ENCODE peak calls at places on chromosomes 7 and 10, in six cellular contexts. D is right cardiac atrium, A is neuronal stem cell, W is spleen, G is A549, B is H9. U is an unnamed sample. For H3K4me1 and H3K9me3, the result is how much of the 10 kb centered on the place peaks cover.

GRCh38 chr10:73810735-73811465 is 498 bp downstream of the NDST2 start:
- DNase-seq in D (peak), A (no peak), W (peak), G (peak), B (peak), U (peak)

GRCh38 chr7:100655908-100656674 is at the start of gene ACTL6B:
- DNase-seq in D (peak), A (peak), W (no peak), G (peak), B (peak), U (peak)

GRCh38 chr10:22379059-22379458 is 33.8 kb downstream of the SPAG6 start:
- DNase-seq in D (no peak), A (no peak), W (no peak), G (no peak), B (no peak), U (no peak)

GRCh38 chr10:20970044-20970443 is 72.9 kb upstream of the NEBL start:
- DNase-seq in D (no peak), A (no peak), W (no peak), G (no peak), B (no peak), U (no peak)

GRCh38 chr7:123769371-123769770 is 20.6 kb upstream of the WASL start:
- DNase-seq in D (no peak), A (no peak), W (no peak), G (peak), B (no peak), U (peak)

GRCh38 chr7:55066479-55066878 is 47.7 kb downstream of the EGFR start:
- DNase-seq in D (no peak), A (no peak), W (no peak), G (peak), B (no peak), U (no peak)

GRCh38 chr7:74429153-74429747 is 24.5 kb upstream of the GTF2IRD1 start:
- DNase-seq in D (no peak), A (no peak), W (no peak), G (peak), B (peak), U (no peak)

GRCh38 chr10:132637477-132638129 is 100.0 kb downstream of the INPP5A start:
- DNase-seq in D (no peak), A (peak), W (peak), G (peak), B (peak), U (no peak)

GRCh38 chr7:43769791-43770465 is 11.4 kb downstream of the BLVRA start:
- DNase-seq in D (no peak), A (no peak), W (no peak), G (no peak), B (no peak), U (no peak)

GRCh38 chr10:30432631-30433285 is 1.2 kb upstream of the MAP3K8 start:
- DNase-seq in D (peak), A (no peak), W (peak), G (peak), B (peak), U (no peak)

GRCh38 chr7:42883950-42884349 is 27.9 kb downstream of the C7orf25 start:
- DNase-seq in D (no peak), A (no peak), W (peak), G (peak), B (peak), U (no peak)

GRCh38 chr10:20372748-20373147 is 524.4 kb downstream of the NEBL start:
- DNase-seq in D (no peak), A (no peak), W (no peak), G (no peak), B (peak), U (no peak)

GRCh38 chr10:955820-956217 is 24.3 kb upstream of the LARP4B start:
- DNase-seq in D (no peak), A (no peak), W (no peak), G (no peak), B (no peak), U (no peak)

GRCh38 chr7:114819629-114820362 is 102.1 kb upstream of the MDFIC start:
- DNase-seq in D (no peak), A (no peak), W (no peak), G (peak), B (no peak), U (no peak)

GRCh38 chr7:133040178-133040577 is 41.7 kb downstream of the CHCHD3 start:
- DNase-seq in D (no peak), A (no peak), W (no peak), G (no peak), B (no peak), U (no peak)

GRCh38 chr7:74452748-74453320 is 872 bp upstream of the GTF2IRD1 start:
- DNase-seq in D (peak), A (no peak), W (no peak), G (no peak), B (no peak), U (no peak)

GRCh38 chr10:44422631-44423030 is 37.7 kb upstream of the CXCL12 start:
- DNase-seq in D (no peak), A (no peak), W (no peak), G (no peak), B (no peak), U (no peak)

GRCh38 chr10:71309919-71310318 is 9.1 kb upstream of the SLC29A3 start:
- DNase-seq in D (no peak), A (no peak), W (no peak), G (no peak), B (no peak), U (no peak)

DNA sequence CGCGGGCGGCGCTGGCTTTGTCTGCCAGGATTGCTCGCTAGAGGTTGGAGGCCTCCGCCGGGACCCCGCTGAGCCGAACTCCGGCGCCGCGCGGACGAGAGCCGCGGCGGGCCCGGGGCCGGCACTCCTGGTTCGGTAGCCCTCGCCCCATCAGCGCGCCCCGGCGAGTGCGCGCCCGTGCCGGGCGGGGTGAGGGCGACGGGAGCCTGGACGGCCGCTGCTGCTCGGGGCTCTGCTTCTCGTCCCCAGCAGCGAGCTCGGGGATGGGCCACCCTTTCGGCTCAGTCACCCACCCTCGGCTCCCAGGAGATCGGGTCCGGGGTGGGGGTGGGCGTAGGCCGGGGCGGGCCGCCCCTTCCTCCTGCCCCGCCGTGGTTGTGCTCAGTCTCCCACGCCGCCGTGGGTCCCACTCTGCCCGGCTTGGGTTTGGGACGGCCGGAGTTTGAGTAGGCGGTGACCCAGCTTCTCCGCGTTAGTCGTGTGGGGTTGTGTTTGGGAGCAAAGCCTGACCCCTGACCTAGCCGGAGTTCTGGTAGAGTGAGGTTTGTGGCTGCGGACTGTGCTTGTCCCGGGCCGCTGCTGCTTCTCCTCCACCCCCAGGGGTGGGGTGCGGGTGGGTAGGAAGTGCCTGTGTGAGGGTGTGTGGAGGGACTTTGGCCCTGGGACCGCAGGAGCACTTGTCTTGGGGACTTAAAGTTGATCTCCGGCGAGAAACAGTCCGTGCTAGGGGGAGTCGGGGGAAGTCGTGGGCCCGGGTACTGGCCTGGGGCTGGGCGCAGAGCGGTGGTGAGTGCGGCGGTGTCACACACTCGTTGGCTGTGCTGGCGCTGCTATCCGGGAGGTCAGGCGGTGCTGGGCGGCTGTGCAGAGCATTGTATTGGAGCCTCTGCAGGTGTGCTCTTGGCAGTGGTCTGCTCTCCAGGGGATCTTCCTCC is 683 bp downstream of the TSPAN14 start:
- DNase-seq in D (peak), A (no peak), W (peak), G (no peak), B (peak), U (peak)
- H3K27ac ChIP-seq in D (peak), A (peak), W (peak), G (peak), B (no peak), U (peak)

GRCh38 chr7:151493083-151493482 is 26.6 kb downstream of the RHEB start:
- DNase-seq in D (no peak), A (no peak), W (no peak), G (no peak), B (no peak), U (no peak)

GRCh38 chr7:151498495-151498894 is 21.2 kb downstream of the RHEB start:
- DNase-seq in D (no peak), A (no peak), W (no peak), G (no peak), B (no peak), U (no peak)

GRCh38 chr7:151497306-151497871 is 22.3 kb downstream of the RHEB start:
- DNase-seq in D (no peak), A (no peak), W (no peak), G (no peak), B (no peak), U (no peak)

GRCh38 chr7:151494569-151495284 is 25.0 kb downstream of the RHEB start:
- DNase-seq in D (no peak), A (no peak), W (no peak), G (no peak), B (no peak), U (no peak)

DNA sequence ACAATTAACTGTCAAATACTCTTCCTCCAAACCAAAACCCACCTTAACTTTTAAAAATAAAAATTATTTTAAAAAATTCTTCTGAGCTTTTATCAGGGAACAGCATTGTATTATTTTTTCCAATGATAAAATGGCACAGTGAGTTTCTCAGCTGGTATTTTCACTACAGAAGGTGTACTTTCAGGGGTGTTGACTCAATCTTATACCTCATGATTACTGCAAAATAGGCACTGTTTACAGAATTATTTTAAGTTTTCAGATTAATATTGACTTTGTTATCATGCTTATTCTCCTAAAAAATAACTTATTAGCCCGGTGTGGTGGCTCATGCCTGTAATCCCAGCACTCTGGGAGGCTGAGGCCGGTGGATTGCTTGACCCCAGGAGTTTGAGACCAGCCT is 24.3 kb downstream of the RHEB start:
- DNase-seq in D (no peak), A (no peak), W (no peak), G (no peak), B (no peak), U (no peak)
- H3K4me1 ChIP-seq in D (under half), A (under half), W (half or more), G (half or more), B (under half), U (under half)

DNA sequence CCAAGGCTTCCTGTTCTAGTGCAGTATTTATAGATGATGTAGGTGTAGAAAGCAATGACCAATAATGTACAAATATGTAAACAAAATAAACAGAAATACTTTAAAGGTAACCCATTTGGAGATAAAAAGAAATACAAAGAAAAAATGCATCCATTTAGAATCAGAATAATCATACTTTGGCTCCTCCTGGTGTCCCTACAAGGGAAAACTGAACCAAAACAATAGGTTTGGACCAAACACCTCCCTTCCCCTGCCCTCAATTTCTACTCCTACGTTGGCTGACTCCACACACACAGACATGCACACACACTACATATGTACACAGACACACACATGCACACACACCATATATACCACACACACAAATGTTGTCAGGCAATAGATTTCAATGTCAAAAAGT is 36.0 kb downstream of the C10orf143 start:
- DNase-seq in D (no peak), A (no peak), W (no peak), G (no peak), B (no peak), U (no peak)
- H3K9me3 ChIP-seq in D (under half), A (under half), W (under half), G (under half), B (under half), U (under half)

DNA sequence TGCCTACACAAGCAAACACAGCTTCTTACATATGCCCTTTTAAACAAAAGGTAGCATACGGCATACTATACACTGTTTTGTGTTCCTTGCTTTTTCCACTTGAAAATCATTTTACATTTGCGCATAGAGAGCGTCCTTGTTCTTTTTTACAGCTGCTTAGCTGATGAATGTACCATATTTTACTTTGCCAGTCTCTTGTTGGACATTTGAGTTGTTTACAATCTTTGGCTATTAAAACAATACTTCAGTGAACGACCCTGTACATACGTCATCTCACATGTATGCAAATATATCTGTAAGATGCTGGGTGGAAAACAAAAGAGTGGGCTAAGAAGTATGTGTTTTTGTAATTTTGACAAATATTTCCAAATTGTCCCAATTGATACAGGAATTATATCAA is 7.7 kb downstream of the GOT1 start:
- DNase-seq in D (no peak), A (no peak), W (no peak), G (no peak), B (no peak), U (no peak)
- H3K27ac ChIP-seq in D (no peak), A (no peak), W (no peak), G (no peak), B (no peak), U (no peak)

DNA sequence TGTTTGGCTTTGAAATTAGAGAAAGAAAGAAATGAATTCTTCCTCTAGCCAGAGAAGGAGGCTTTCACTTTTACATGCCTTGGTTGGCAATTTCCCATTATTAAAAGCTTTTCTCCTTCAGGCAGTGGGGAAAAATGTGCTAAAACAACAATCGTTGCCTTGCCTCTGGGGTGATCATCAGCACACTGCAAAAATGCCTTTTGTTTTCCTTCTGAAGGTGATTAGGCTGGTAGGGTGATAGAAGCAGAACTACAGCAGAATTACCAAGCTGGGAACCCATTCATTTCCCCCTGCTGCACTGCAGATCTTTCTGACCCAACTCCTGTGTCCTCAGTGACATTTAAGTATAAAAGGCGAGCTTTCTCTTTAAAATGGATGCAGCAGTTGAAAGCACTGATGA is 22.2 kb downstream of the ANK3 start:
- DNase-seq in D (no peak), A (no peak), W (no peak), G (no peak), B (no peak), U (no peak)
- H3K4me1 ChIP-seq in D (under half), A (under half), W (under half), G (under half), B (under half), U (under half)

DNA sequence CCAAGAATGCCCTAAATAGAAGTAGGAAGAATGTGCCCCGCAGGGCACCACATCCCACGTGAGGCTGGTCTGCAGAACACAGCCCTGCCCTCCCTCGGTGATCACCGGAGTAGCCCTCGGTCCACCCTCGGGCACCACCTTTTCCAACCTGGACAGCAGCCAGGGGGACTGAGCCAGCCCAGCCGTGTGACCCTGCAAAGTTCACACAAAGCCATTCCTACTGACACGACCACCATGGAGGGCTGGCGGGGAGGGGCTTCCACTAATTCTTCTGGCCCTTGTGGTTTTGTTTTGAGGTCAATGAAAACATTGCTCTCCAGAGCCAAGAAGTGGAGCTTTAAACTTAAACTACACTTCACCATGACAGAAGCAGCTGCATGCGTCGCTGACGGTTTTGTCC is 132.1 kb downstream of the TCERG1L start:
- DNase-seq in D (peak), A (no peak), W (peak), G (no peak), B (peak), U (peak)
- H3K9me3 ChIP-seq in D (under half), A (under half), W (under half), G (under half), B (under half), U (under half)

GRCh38 chr10:79017882-79018550 is 50.8 kb upstream of the ZMIZ1 start:
- DNase-seq in D (no peak), A (no peak), W (peak), G (no peak), B (no peak), U (no peak)
- H3K27ac ChIP-seq in D (peak), A (no peak), W (no peak), G (no peak), B (no peak), U (no peak)

GRCh38 chr7:134787064-134787463 is 7.6 kb downstream of the CALD1 start:
- DNase-seq in D (no peak), A (no peak), W (no peak), G (no peak), B (no peak), U (no peak)

GRCh38 chr7:134788191-134788590 is 8.8 kb downstream of the CALD1 start:
- DNase-seq in D (no peak), A (no peak), W (no peak), G (no peak), B (no peak), U (no peak)

GRCh38 chr7:134785842-134786241 is 6.4 kb downstream of the CALD1 start:
- DNase-seq in D (no peak), A (no peak), W (no peak), G (no peak), B (no peak), U (no peak)

GRCh38 chr7:134789967-134790685 is 10.7 kb downstream of the CALD1 start:
- DNase-seq in D (no peak), A (no peak), W (no peak), G (no peak), B (no peak), U (no peak)

GRCh38 chr7:134787720-134788119 is 8.3 kb downstream of the CALD1 start:
- DNase-seq in D (no peak), A (no peak), W (no peak), G (no peak), B (no peak), U (no peak)
- H3K4me1 ChIP-seq in D (under half), A (under half), W (under half), G (under half), B (under half), U (under half)

DNA sequence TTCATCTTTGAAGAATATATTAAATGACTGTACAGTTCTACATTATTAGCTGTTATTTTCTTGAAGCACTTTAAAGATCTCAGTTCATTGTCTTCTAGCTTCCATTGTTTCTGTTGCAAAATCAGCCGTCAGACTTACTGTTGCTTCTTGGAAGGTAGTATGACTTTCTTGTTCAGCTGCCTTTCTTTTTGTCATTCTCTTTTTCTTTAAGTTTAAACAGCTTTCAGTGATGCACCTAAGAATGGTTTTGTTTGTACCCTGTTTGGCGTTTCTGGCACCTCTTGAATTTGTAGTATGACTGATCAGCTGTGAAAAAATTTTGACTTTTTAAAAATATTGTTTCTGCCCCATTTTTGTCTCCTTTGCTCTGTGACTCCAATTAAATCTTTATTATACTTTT is 9.3 kb downstream of the MKLN1 start:
- DNase-seq in D (no peak), A (no peak), W (no peak), G (peak), B (no peak), U (no peak)
- H3K9me3 ChIP-seq in D (under half), A (under half), W (under half), G (half or more), B (under half), U (under half)

GRCh38 chr10:75770634-75771081 is 339.2 kb downstream of the LRMDA start:
- DNase-seq in D (peak), A (no peak), W (no peak), G (no peak), B (no peak), U (no peak)
- H3K27ac ChIP-seq in D (peak), A (no peak), W (no peak), G (no peak), B (no peak), U (no peak)